ENCODE peak calls at places on chromosomes 13 and 19, in eight cellular contexts. Y is AG09319, D is upper lobe of right lung, U is epithelial cell of esophagus, O is WTC11, F is H9, G is heart right ventricle, N is fibroblast of lung. T is an unnamed sample.

GRCh38 chr13:34459856-34460255 is 482.2 kb upstream of the NBEA start:
- DNase-seq in D (no peak), N (no peak), U (no peak), F (no peak), Y (no peak), O (no peak), G (no peak), T (no peak)

GRCh38 chr13:30936920-30937319 is 4.5 kb downstream of the TEX26 start:
- DNase-seq in G (no peak), Y (no peak), N (no peak), O (no peak), D (no peak), U (no peak), F (no peak), T (no peak)

GRCh38 chr19:29530549-29531457 is 5.0 kb downstream of the VSTM2B start:
- DNase-seq in U (no peak), O (no peak), N (no peak), G (no peak), Y (no peak), F (no peak), D (peak), T (no peak)

GRCh38 chr13:58004761-58005160 is 373.2 kb downstream of the PCDH17 start:
- DNase-seq in D (no peak), O (no peak), F (no peak), U (no peak), Y (no peak), G (no peak), N (no peak), T (no peak)

GRCh38 chr13:46478641-46479040 is 74.3 kb upstream of the LRCH1 start:
- DNase-seq in G (no peak), O (no peak), F (no peak), U (no peak), N (no peak), D (no peak), Y (no peak), T (no peak)

GRCh38 chr19:40813182-40813581 is 14.2 kb downstream of the EGLN2 start:
- DNase-seq in D (peak), N (no peak), G (no peak), Y (no peak), O (no peak), F (no peak), U (no peak), T (no peak)

GRCh38 chr19:32061304-32061703 is 284.1 kb upstream of the ZNF507 start:
- DNase-seq in F (no peak), G (no peak), U (no peak), Y (no peak), O (no peak), D (no peak), N (no peak), T (no peak)

GRCh38 chr19:31355330-31356289 is 6.4 kb upstream of the TSHZ3 start:
- DNase-seq in G (no peak), F (peak), Y (no peak), O (peak), N (no peak), D (no peak), U (peak), T (no peak)

GRCh38 chr19:8577247-8577646 is at the start of gene MYO1F:
- DNase-seq in D (peak), Y (no peak), G (peak), F (no peak), N (no peak), U (no peak), O (no peak), T (no peak)

GRCh38 chr19:6048808-6049405 is 61.4 kb downstream of the RFX2 start:
- DNase-seq in U (peak), F (peak), D (peak), O (peak), N (peak), Y (no peak), G (peak), T (peak)

GRCh38 chr19:18366027-18366435 is 19.9 kb upstream of the GDF15 start:
- DNase-seq in D (no peak), N (no peak), Y (no peak), F (no peak), G (no peak), O (no peak), U (peak), T (no peak)

GRCh38 chr19:18499055-18499775 is 22.7 kb downstream of the ELL start:
- DNase-seq in Y (no peak), G (no peak), U (no peak), D (no peak), N (no peak), F (no peak), O (no peak), T (no peak)

GRCh38 chr19:42396248-42396541 is 6.1 kb upstream of the CNFN start:
- DNase-seq in G (no peak), D (no peak), Y (peak), U (no peak), N (no peak), O (no peak), F (no peak), T (no peak)

GRCh38 chr13:43383488-43384165 is 360.2 kb downstream of the DNAJC15 start:
- DNase-seq in U (no peak), Y (no peak), G (no peak), F (no peak), N (no peak), D (no peak), O (no peak), T (no peak)

GRCh38 chr19:19628499-19629134 is 597 bp upstream of the LPAR2 start:
- DNase-seq in D (peak), N (peak), U (peak), G (no peak), Y (no peak), O (peak), F (peak), T (peak)

GRCh38 chr19:17549088-17549740 is 6.2 kb upstream of the COLGALT1 start:
- DNase-seq in D (no peak), O (no peak), F (no peak), N (no peak), Y (no peak), G (no peak), U (no peak), T (no peak)

GRCh38 chr13:44174769-44175425 is 198.7 kb upstream of the SERP2 start:
- DNase-seq in D (no peak), G (no peak), N (peak), U (peak), O (no peak), Y (no peak), F (no peak), T (no peak)

GRCh38 chr13:27607125-27607524 is 13.2 kb downstream of the LNX2 start:
- DNase-seq in U (peak), O (no peak), G (no peak), F (no peak), D (no peak), Y (no peak), N (peak), T (no peak)

DNA sequence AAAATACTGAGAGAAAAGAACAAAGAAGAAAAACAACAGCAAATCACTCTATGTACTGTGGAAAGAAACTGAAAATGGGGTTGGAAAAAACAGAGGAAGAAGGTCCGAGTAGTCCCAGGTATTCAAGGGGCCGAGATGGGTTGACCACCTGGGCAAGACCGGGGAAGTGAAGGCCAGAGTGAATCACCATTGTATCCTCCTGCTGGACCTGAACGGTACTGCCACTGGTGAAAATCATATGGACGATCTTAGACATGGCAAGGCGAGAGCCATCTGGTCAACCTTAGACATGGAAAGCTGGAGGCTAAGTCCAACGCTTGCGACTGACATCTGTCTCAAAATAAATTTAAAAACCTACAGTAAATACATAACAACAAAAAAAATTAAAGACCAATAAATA is 44.4 kb upstream of the ZNF91 start:
- DNase-seq in O (peak), D (no peak), U (no peak), G (no peak), N (no peak), Y (no peak), F (peak), T (no peak)
- TF ChIP-seq CTCF in O (peak), D (no peak), U (peak), G (no peak), N (peak), Y (no peak), F (peak), T (no peak)

GRCh38 chr13:71979616-71980015 is 112.6 kb upstream of the DACH1 start:
- DNase-seq in Y (no peak), N (peak), U (peak), O (peak), G (no peak), D (no peak), F (peak), T (peak)
- TF ChIP-seq CTCF in Y (peak), N (peak), U (peak), O (peak), G (peak), D (no peak), F (peak), T (peak)

GRCh38 chr19:49338691-49339363 is 3.6 kb downstream of the CD37 start:
- DNase-seq in D (peak), O (peak), N (peak), Y (no peak), U (peak), F (peak), G (peak), T (peak)
- TF ChIP-seq CTCF in D (no peak), O (no peak), N (no peak), Y (no peak), U (no peak), F (peak), G (no peak), T (no peak)

DNA sequence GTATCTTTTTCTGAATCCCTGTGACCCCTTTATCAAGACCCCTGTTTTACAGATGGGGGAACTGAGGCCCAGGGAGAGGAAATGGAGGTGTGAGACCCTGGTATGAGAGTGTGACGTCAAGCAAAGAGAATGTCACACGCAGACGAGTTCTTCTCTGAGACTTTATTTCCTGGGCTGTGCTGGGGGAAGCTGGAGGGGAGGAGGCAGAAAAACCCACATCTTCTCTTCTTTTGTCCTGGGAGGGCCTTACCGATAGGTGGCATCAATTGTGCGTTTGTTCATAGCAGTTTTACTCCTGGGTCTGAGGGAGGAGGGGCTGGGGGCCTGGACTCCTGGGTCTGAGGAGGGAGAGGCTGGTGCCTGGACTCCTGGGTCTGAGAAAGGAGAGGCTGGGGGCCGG is 4.9 kb upstream of the KLK15 start:
- DNase-seq in U (no peak), Y (no peak), N (no peak), G (no peak), F (no peak), O (no peak), D (no peak), T (no peak)
- TF ChIP-seq CTCF in U (peak), Y (no peak), N (no peak), G (no peak), F (peak), O (no peak), D (no peak), T (no peak)

GRCh38 chr13:59477011-59477410 is 686.7 kb downstream of the DIAPH3 start:
- DNase-seq in N (no peak), F (no peak), O (peak), Y (no peak), G (no peak), U (no peak), D (no peak), T (no peak)
- TF ChIP-seq CTCF in N (peak), F (peak), O (peak), Y (peak), G (peak), U (peak), D (no peak), T (no peak)

GRCh38 chr13:29369060-29369743 is 226.3 kb downstream of the SLC7A1 start:
- DNase-seq in F (peak), G (no peak), D (no peak), U (peak), O (no peak), N (peak), Y (no peak), T (peak)
- TF ChIP-seq CTCF in F (peak), G (peak), D (peak), U (peak), O (peak), N (peak), Y (peak), T (peak)

GRCh38 chr13:66927562-66927961 is 302.6 kb downstream of the PCDH9 start:
- DNase-seq in G (no peak), O (no peak), N (no peak), F (no peak), Y (no peak), D (no peak), U (peak), T (no peak)

GRCh38 chr13:66922444-66922843 is 307.7 kb downstream of the PCDH9 start:
- DNase-seq in N (no peak), G (no peak), U (no peak), D (no peak), F (no peak), Y (no peak), O (no peak), T (no peak)

GRCh38 chr13:66926200-66926850 is 303.8 kb downstream of the PCDH9 start:
- DNase-seq in Y (no peak), O (no peak), N (no peak), G (no peak), U (peak), F (no peak), D (no peak), T (no peak)

GRCh38 chr13:66926851-66927524 is 303.1 kb downstream of the PCDH9 start:
- DNase-seq in F (no peak), Y (no peak), O (no peak), D (no peak), U (peak), N (no peak), G (no peak), T (no peak)
- TF ChIP-seq CTCF in F (no peak), Y (no peak), O (no peak), D (no peak), U (peak), N (no peak), G (no peak), T (no peak)